ENCODE peak calls at places on chromosomes 2 and 18, in seven cellular contexts. I, Y, Q, C, Z, W and K are unnamed samples.

GRCh38 chr2:107305966-107306365 is 420.0 kb upstream of the ST6GAL2 start:
- DNase-seq in I (no peak), Y (no peak), Q (no peak), C (peak; percentile 40), Z (no peak), W (no peak), K (peak; percentile 36)

GRCh38 chr2:86028763-86029381 is 76.8 kb downstream of the POLR1A start:
- DNase-seq in I (no peak), Y (no peak), Q (no peak), C (peak; percentile 24), Z (no peak), W (no peak), K (no peak)

GRCh38 chr2:105697781-105698449 is 46.8 kb upstream of the NCK2 start:
- DNase-seq in I (no peak), Y (no peak), Q (peak; percentile 34), C (peak; percentile 70), Z (no peak), W (no peak), K (peak; percentile 98)

GRCh38 chr2:233029321-233029720 is 3.2 kb upstream of the NEU2 start:
- DNase-seq in I (no peak), Y (peak; percentile 48), Q (no peak), C (no peak), Z (peak; percentile 21), W (no peak), K (no peak)

GRCh38 chr2:227939271-227940027 is 68.0 kb downstream of the DAW1 start:
- DNase-seq in I (no peak), Y (peak; percentile 42), Q (no peak), C (peak; percentile 62), Z (peak; percentile 65), W (no peak), K (peak; percentile 33)

GRCh38 chr18:48613589-48613988 is 74.8 kb downstream of the CTIF start:
- DNase-seq in I (no peak), Y (no peak), Q (no peak), C (no peak), Z (no peak), W (no peak), K (no peak)

GRCh38 chr2:65129276-65129612 is 662 bp downstream of the RAB1A start:
- DNase-seq in I (no peak), Y (peak; percentile 15), Q (no peak), C (no peak), Z (no peak), W (no peak), K (no peak)

GRCh38 chr2:76128622-76129021 is 417.9 kb upstream of the GCFC2 start:
- DNase-seq in I (no peak), Y (no peak), Q (no peak), C (no peak), Z (no peak), W (no peak), K (no peak)

GRCh38 chr2:163610817-163611556 is 124.8 kb downstream of the FIGN start:
- DNase-seq in I (no peak), Y (no peak), Q (no peak), C (no peak), Z (no peak), W (no peak), K (peak; percentile 23)

GRCh38 chr2:202375611-202376408 is at the start of gene BMPR2:
- DNase-seq in I (peak; percentile 82), Y (peak; percentile 85), Q (peak; percentile 94), C (peak; percentile 89), Z (peak; percentile 91), W (peak; percentile 74), K (peak; percentile 53)

GRCh38 chr2:11984556-11985158 is 238.2 kb downstream of the LPIN1 start:
- DNase-seq in I (no peak), Y (no peak), Q (no peak), C (no peak), Z (no peak), W (no peak), K (no peak)

GRCh38 chr2:16339198-16339597 is 326.4 kb downstream of the CYRIA start:
- DNase-seq in I (no peak), Y (no peak), Q (no peak), C (no peak), Z (no peak), W (no peak), K (no peak)

GRCh38 chr2:83802604-83803003 is 656.5 kb downstream of the SUCLG1 start:
- DNase-seq in I (no peak), Y (no peak), Q (no peak), C (no peak), Z (no peak), W (no peak), K (no peak)

GRCh38 chr2:120319686-120320317 is 26.1 kb upstream of the INHBB start:
- DNase-seq in I (no peak), Y (no peak), Q (no peak), C (no peak), Z (no peak), W (no peak), K (no peak)

GRCh38 chr18:49666045-49666444 is 104.2 kb downstream of the LIPG start:
- DNase-seq in I (no peak), Y (peak; percentile 46), Q (no peak), C (peak; percentile 11), Z (no peak), W (no peak), K (peak; percentile 62)

GRCh38 chr2:58432491-58433166 is 191.5 kb upstream of the FANCL start:
- DNase-seq in I (no peak), Y (peak; percentile 35), Q (peak; percentile 27), C (no peak), Z (no peak), W (no peak), K (no peak)

GRCh38 chr2:119181391-119181790 is 22.8 kb upstream of the C1QL2 start:
- DNase-seq in I (no peak), Y (no peak), Q (no peak), C (no peak), Z (no peak), W (no peak), K (no peak)

GRCh38 chr2:25572638-25573037 is 100.7 kb downstream of the DTNB start:
- DNase-seq in I (no peak), Y (no peak), Q (no peak), C (no peak), Z (no peak), W (no peak), K (no peak)

GRCh38 chr2:20516646-20517341 is 69.9 kb downstream of the RHOB start:
- DNase-seq in I (no peak), Y (no peak), Q (no peak), C (peak; percentile 81), Z (no peak), W (no peak), K (peak; percentile 93)

GRCh38 chr2:147515213-147515612 is 329.6 kb upstream of the ACVR2A start:
- DNase-seq in I (no peak), Y (no peak), Q (no peak), C (no peak), Z (no peak), W (no peak), K (no peak)

GRCh38 chr18:62018761-62019041 is 125.9 kb upstream of the RNF152 start:
- DNase-seq in I (no peak), Y (no peak), Q (no peak), C (no peak), Z (no peak), W (no peak), K (no peak)

GRCh38 chr18:62282188-62282629 is 42.9 kb upstream of the TNFRSF11A start:
- DNase-seq in I (no peak), Y (peak; percentile 78), Q (no peak), C (no peak), Z (peak; percentile 77), W (no peak), K (no peak)

GRCh38 chr2:212959469-212960117 is 191.8 kb downstream of the IKZF2 start:
- DNase-seq in I (no peak), Y (no peak), Q (no peak), C (no peak), Z (no peak), W (no peak), K (no peak)

GRCh38 chr18:46939337-46939963 is 22.0 kb downstream of the KATNAL2 start:
- DNase-seq in I (no peak), Y (peak; percentile 94), Q (no peak), C (peak; percentile 81), Z (peak; percentile 85), W (no peak), K (peak; percentile 92)

GRCh38 chr2:181586569-181587076 is 70.3 kb downstream of the CERKL start:
- DNase-seq in I (no peak), Y (peak; percentile 18), Q (no peak), C (no peak), Z (no peak), W (no peak), K (no peak)

GRCh38 chr2:230941202-230942180 is 16.4 kb upstream of the GPR55 start:
- DNase-seq in I (peak; percentile 5), Y (no peak), Q (no peak), C (no peak), Z (no peak), W (no peak), K (no peak)

GRCh38 chr18:58101291-58101706 is 57.3 kb downstream of the NEDD4L start:
- DNase-seq in I (no peak), Y (no peak), Q (no peak), C (peak; percentile 98), Z (no peak), W (no peak), K (peak; percentile 63)

GRCh38 chr2:193806088-193806774 is 1611.5 kb upstream of the TMEFF2 start:
- DNase-seq in I (no peak), Y (no peak), Q (no peak), C (no peak), Z (no peak), W (no peak), K (no peak)

GRCh38 chr2:128799736-128800135 is 481.1 kb upstream of the HS6ST1 start:
- DNase-seq in I (no peak), Y (no peak), Q (no peak), C (no peak), Z (no peak), W (no peak), K (no peak)

GRCh38 chr2:242044206-242044590 is 174.7 kb downstream of the RTP5 start:
- DNase-seq in I (no peak), Y (no peak), Q (no peak), C (no peak), Z (no peak), W (no peak), K (no peak)

GRCh38 chr2:133600231-133600630 is 32.0 kb upstream of the NCKAP5 start:
- DNase-seq in I (no peak), Y (no peak), Q (no peak), C (peak; percentile 82), Z (no peak), W (no peak), K (peak; percentile 42)

GRCh38 chr18:67183398-67183797 is 333.1 kb downstream of the DSEL start:
- DNase-seq in I (no peak), Y (no peak), Q (no peak), C (no peak), Z (no peak), W (no peak), K (no peak)

GRCh38 chr2:23453936-23454460 is 69.0 kb downstream of the KLHL29 start:
- DNase-seq in I (no peak), Y (no peak), Q (no peak), C (no peak), Z (no peak), W (no peak), K (no peak)

GRCh38 chr2:121297217-121297830 is 12.3 kb upstream of the TFCP2L1 start:
- DNase-seq in I (no peak), Y (peak; percentile 29), Q (no peak), C (peak; percentile 8), Z (peak; percentile 35), W (no peak), K (peak; percentile 39)

GRCh38 chr2:110876167-110876999 is 144.0 kb downstream of the ACOXL start:
- DNase-seq in I (no peak), Y (no peak), Q (no peak), C (no peak), Z (no peak), W (no peak), K (no peak)

GRCh38 chr2:196336206-196336605 is 164.8 kb upstream of the STK17B start:
- DNase-seq in I (no peak), Y (no peak), Q (no peak), C (no peak), Z (peak; percentile 16), W (no peak), K (no peak)

GRCh38 chr2:69798466-69798908 is 31.0 kb upstream of the GMCL1 start:
- DNase-seq in I (peak; percentile 30), Y (peak; percentile 77), Q (no peak), C (no peak), Z (peak; percentile 47), W (no peak), K (no peak)

GRCh38 chr2:205892141-205893064 is 193.6 kb downstream of the INO80D start:
- DNase-seq in I (peak; percentile 33), Y (peak; percentile 79), Q (no peak), C (no peak), Z (no peak), W (no peak), K (no peak)